ENCODE peak calls at places on chromosomes 16 and 17, in nine cellular contexts. One of them, this sample, is unnamed.

GRCh38 chr16:14564323-14564722 is 65.7 kb downstream of the PARN start:
- DNase-seq in OCI-M1: no peak
- DNase-seq in right lobe of liver: peak
- DNase-seq in GM18507: no peak
- DNase-seq in activated gamma-delta T cell: no peak
- DNase-seq in ACHN: no peak
- DNase-seq in stimulated activated CD4-positive, alpha-beta T cell treated with anti-CD3 and anti-CD28 coated beads, TNF-alpha, amount 100 ng/mL, for 48 hours: no peak
- DNase-seq in small intestine: peak
- DNase-seq in CD4-positive, alpha-beta T cell: no peak
- DNase-seq in this sample: no peak

GRCh38 chr17:51445934-51446333 is 185.6 kb downstream of the UTP18 start:
- DNase-seq in activated gamma-delta T cell: no peak
- DNase-seq in right lobe of liver: no peak
- DNase-seq in small intestine: no peak
- DNase-seq in stimulated activated CD4-positive, alpha-beta T cell treated with anti-CD3 and anti-CD28 coated beads, TNF-alpha, amount 100 ng/mL, for 48 hours: no peak
- DNase-seq in OCI-M1: peak
- DNase-seq in GM18507: no peak
- DNase-seq in CD4-positive, alpha-beta T cell: no peak
- DNase-seq in ACHN: no peak
- DNase-seq in this sample: no peak

GRCh38 chr17:35866356-35866950 is 2.2 kb downstream of the HEATR9 start:
- DNase-seq in ACHN: no peak
- DNase-seq in small intestine: no peak
- DNase-seq in OCI-M1: no peak
- DNase-seq in activated gamma-delta T cell: no peak
- DNase-seq in stimulated activated CD4-positive, alpha-beta T cell treated with anti-CD3 and anti-CD28 coated beads, TNF-alpha, amount 100 ng/mL, for 48 hours: no peak
- DNase-seq in CD4-positive, alpha-beta T cell: no peak
- DNase-seq in GM18507: no peak
- DNase-seq in right lobe of liver: no peak
- DNase-seq in this sample: peak

GRCh38 chr17:76983075-76983411 is 114.8 kb downstream of the MGAT5B start:
- DNase-seq in ACHN: no peak
- DNase-seq in activated gamma-delta T cell: no peak
- DNase-seq in stimulated activated CD4-positive, alpha-beta T cell treated with anti-CD3 and anti-CD28 coated beads, TNF-alpha, amount 100 ng/mL, for 48 hours: no peak
- DNase-seq in CD4-positive, alpha-beta T cell: no peak
- DNase-seq in small intestine: no peak
- DNase-seq in right lobe of liver: no peak
- DNase-seq in OCI-M1: no peak
- DNase-seq in GM18507: no peak
- DNase-seq in this sample: no peak

GRCh38 chr16:50699345-50700159 is 6.1 kb downstream of the NOD2 start:
- DNase-seq in activated gamma-delta T cell: no peak
- DNase-seq in ACHN: no peak
- DNase-seq in right lobe of liver: peak
- DNase-seq in GM18507: no peak
- DNase-seq in OCI-M1: no peak
- DNase-seq in small intestine: no peak
- DNase-seq in CD4-positive, alpha-beta T cell: no peak
- DNase-seq in stimulated activated CD4-positive, alpha-beta T cell treated with anti-CD3 and anti-CD28 coated beads, TNF-alpha, amount 100 ng/mL, for 48 hours: peak
- DNase-seq in this sample: no peak

GRCh38 chr17:72123496-72123963 is 2.7 kb downstream of the SOX9 start:
- DNase-seq in CD4-positive, alpha-beta T cell: no peak
- DNase-seq in activated gamma-delta T cell: no peak
- DNase-seq in small intestine: no peak
- DNase-seq in ACHN: no peak
- DNase-seq in OCI-M1: no peak
- DNase-seq in right lobe of liver: no peak
- DNase-seq in stimulated activated CD4-positive, alpha-beta T cell treated with anti-CD3 and anti-CD28 coated beads, TNF-alpha, amount 100 ng/mL, for 48 hours: no peak
- DNase-seq in GM18507: no peak
- DNase-seq in this sample: no peak

GRCh38 chr16:73047536-73048291 is at the start of gene ZFHX3:
- DNase-seq in CD4-positive, alpha-beta T cell: peak
- DNase-seq in right lobe of liver: peak
- DNase-seq in GM18507: no peak
- DNase-seq in OCI-M1: no peak
- DNase-seq in stimulated activated CD4-positive, alpha-beta T cell treated with anti-CD3 and anti-CD28 coated beads, TNF-alpha, amount 100 ng/mL, for 48 hours: no peak
- DNase-seq in small intestine: peak
- DNase-seq in activated gamma-delta T cell: no peak
- DNase-seq in ACHN: peak
- DNase-seq in this sample: peak

GRCh38 chr16:70744366-70744765 is 56.6 kb downstream of the VAC14 start:
- DNase-seq in stimulated activated CD4-positive, alpha-beta T cell treated with anti-CD3 and anti-CD28 coated beads, TNF-alpha, amount 100 ng/mL, for 48 hours: no peak
- DNase-seq in right lobe of liver: no peak
- DNase-seq in small intestine: no peak
- DNase-seq in CD4-positive, alpha-beta T cell: no peak
- DNase-seq in GM18507: no peak
- DNase-seq in ACHN: no peak
- DNase-seq in activated gamma-delta T cell: no peak
- DNase-seq in OCI-M1: no peak
- DNase-seq in this sample: no peak

GRCh38 chr16:11386791-11387546 is 41.7 kb downstream of the RMI2 start:
- DNase-seq in GM18507: no peak
- DNase-seq in ACHN: no peak
- DNase-seq in right lobe of liver: peak
- DNase-seq in stimulated activated CD4-positive, alpha-beta T cell treated with anti-CD3 and anti-CD28 coated beads, TNF-alpha, amount 100 ng/mL, for 48 hours: no peak
- DNase-seq in CD4-positive, alpha-beta T cell: no peak
- DNase-seq in small intestine: no peak
- DNase-seq in activated gamma-delta T cell: no peak
- DNase-seq in OCI-M1: peak
- DNase-seq in this sample: peak

GRCh38 chr16:70634861-70635260 is 11.5 kb upstream of the IL34 start:
- DNase-seq in GM18507: no peak
- DNase-seq in small intestine: no peak
- DNase-seq in ACHN: no peak
- DNase-seq in activated gamma-delta T cell: no peak
- DNase-seq in stimulated activated CD4-positive, alpha-beta T cell treated with anti-CD3 and anti-CD28 coated beads, TNF-alpha, amount 100 ng/mL, for 48 hours: no peak
- DNase-seq in CD4-positive, alpha-beta T cell: no peak
- DNase-seq in OCI-M1: no peak
- DNase-seq in right lobe of liver: no peak
- DNase-seq in this sample: peak

GRCh38 chr16:88430524-88431446 is 22.3 kb upstream of the ZFPM1 start:
- DNase-seq in GM18507: peak
- DNase-seq in ACHN: no peak
- DNase-seq in CD4-positive, alpha-beta T cell: peak
- DNase-seq in stimulated activated CD4-positive, alpha-beta T cell treated with anti-CD3 and anti-CD28 coated beads, TNF-alpha, amount 100 ng/mL, for 48 hours: no peak
- DNase-seq in right lobe of liver: peak
- DNase-seq in OCI-M1: peak
- DNase-seq in small intestine: no peak
- DNase-seq in activated gamma-delta T cell: no peak
- DNase-seq in this sample: peak

GRCh38 chr17:42591411-42591810 is 13.9 kb upstream of the PSMC3IP start:
- DNase-seq in CD4-positive, alpha-beta T cell: no peak
- DNase-seq in GM18507: no peak
- DNase-seq in OCI-M1: no peak
- DNase-seq in activated gamma-delta T cell: no peak
- DNase-seq in right lobe of liver: no peak
- DNase-seq in ACHN: no peak
- DNase-seq in small intestine: no peak
- DNase-seq in stimulated activated CD4-positive, alpha-beta T cell treated with anti-CD3 and anti-CD28 coated beads, TNF-alpha, amount 100 ng/mL, for 48 hours: no peak
- DNase-seq in this sample: no peak

GRCh38 chr17:2582493-2582892 is 11.0 kb upstream of the PAFAH1B1 start:
- DNase-seq in activated gamma-delta T cell: no peak
- DNase-seq in right lobe of liver: no peak
- DNase-seq in small intestine: no peak
- DNase-seq in OCI-M1: no peak
- DNase-seq in ACHN: no peak
- DNase-seq in CD4-positive, alpha-beta T cell: no peak
- DNase-seq in stimulated activated CD4-positive, alpha-beta T cell treated with anti-CD3 and anti-CD28 coated beads, TNF-alpha, amount 100 ng/mL, for 48 hours: no peak
- DNase-seq in GM18507: no peak
- DNase-seq in this sample: no peak

GRCh38 chr17:41972571-41973411 is 6.2 kb downstream of the CNP start:
- DNase-seq in CD4-positive, alpha-beta T cell: no peak
- DNase-seq in small intestine: no peak
- DNase-seq in activated gamma-delta T cell: no peak
- DNase-seq in OCI-M1: no peak
- DNase-seq in stimulated activated CD4-positive, alpha-beta T cell treated with anti-CD3 and anti-CD28 coated beads, TNF-alpha, amount 100 ng/mL, for 48 hours: no peak
- DNase-seq in ACHN: no peak
- DNase-seq in GM18507: peak
- DNase-seq in right lobe of liver: peak
- DNase-seq in this sample: peak

GRCh38 chr16:22754577-22754976 is 59.4 kb upstream of the HS3ST2 start:
- DNase-seq in CD4-positive, alpha-beta T cell: no peak
- DNase-seq in small intestine: no peak
- DNase-seq in right lobe of liver: no peak
- DNase-seq in activated gamma-delta T cell: no peak
- DNase-seq in GM18507: no peak
- DNase-seq in ACHN: no peak
- DNase-seq in stimulated activated CD4-positive, alpha-beta T cell treated with anti-CD3 and anti-CD28 coated beads, TNF-alpha, amount 100 ng/mL, for 48 hours: no peak
- DNase-seq in OCI-M1: no peak
- DNase-seq in this sample: no peak

GRCh38 chr16:81424761-81425160 is 19.8 kb upstream of the CMIP start:
- DNase-seq in small intestine: no peak
- DNase-seq in stimulated activated CD4-positive, alpha-beta T cell treated with anti-CD3 and anti-CD28 coated beads, TNF-alpha, amount 100 ng/mL, for 48 hours: no peak
- DNase-seq in activated gamma-delta T cell: no peak
- DNase-seq in GM18507: no peak
- DNase-seq in OCI-M1: peak
- DNase-seq in right lobe of liver: no peak
- DNase-seq in CD4-positive, alpha-beta T cell: no peak
- DNase-seq in ACHN: no peak
- DNase-seq in this sample: no peak

GRCh38 chr17:71071837-71072236 is 902.5 kb downstream of the KCNJ2 start:
- DNase-seq in OCI-M1: peak
- DNase-seq in stimulated activated CD4-positive, alpha-beta T cell treated with anti-CD3 and anti-CD28 coated beads, TNF-alpha, amount 100 ng/mL, for 48 hours: no peak
- DNase-seq in CD4-positive, alpha-beta T cell: no peak
- DNase-seq in right lobe of liver: no peak
- DNase-seq in activated gamma-delta T cell: no peak
- DNase-seq in ACHN: peak
- DNase-seq in small intestine: no peak
- DNase-seq in GM18507: no peak
- DNase-seq in this sample: no peak

GRCh38 chr17:51238253-51238887 is 21.5 kb downstream of the MBTD1 start:
- DNase-seq in activated gamma-delta T cell: no peak
- DNase-seq in stimulated activated CD4-positive, alpha-beta T cell treated with anti-CD3 and anti-CD28 coated beads, TNF-alpha, amount 100 ng/mL, for 48 hours: no peak
- DNase-seq in small intestine: no peak
- DNase-seq in right lobe of liver: no peak
- DNase-seq in ACHN: no peak
- DNase-seq in GM18507: peak
- DNase-seq in OCI-M1: no peak
- DNase-seq in CD4-positive, alpha-beta T cell: no peak
- DNase-seq in this sample: peak

GRCh38 chr17:73686126-73686525 is 41.9 kb upstream of the SDK2 start:
- DNase-seq in OCI-M1: no peak
- DNase-seq in right lobe of liver: no peak
- DNase-seq in small intestine: no peak
- DNase-seq in CD4-positive, alpha-beta T cell: no peak
- DNase-seq in GM18507: no peak
- DNase-seq in stimulated activated CD4-positive, alpha-beta T cell treated with anti-CD3 and anti-CD28 coated beads, TNF-alpha, amount 100 ng/mL, for 48 hours: no peak
- DNase-seq in ACHN: no peak
- DNase-seq in activated gamma-delta T cell: no peak
- DNase-seq in this sample: no peak

GRCh38 chr17:68205251-68205807 is 42.5 kb upstream of the AMZ2 start:
- DNase-seq in small intestine: peak
- DNase-seq in right lobe of liver: peak
- DNase-seq in OCI-M1: peak
- DNase-seq in stimulated activated CD4-positive, alpha-beta T cell treated with anti-CD3 and anti-CD28 coated beads, TNF-alpha, amount 100 ng/mL, for 48 hours: peak
- DNase-seq in GM18507: peak
- DNase-seq in CD4-positive, alpha-beta T cell: peak
- DNase-seq in activated gamma-delta T cell: peak
- DNase-seq in ACHN: peak
- DNase-seq in this sample: peak

GRCh38 chr17:76379646-76380376 is 4.6 kb upstream of the SPHK1 start:
- DNase-seq in OCI-M1: no peak
- DNase-seq in GM18507: no peak
- DNase-seq in ACHN: no peak
- DNase-seq in CD4-positive, alpha-beta T cell: no peak
- DNase-seq in stimulated activated CD4-positive, alpha-beta T cell treated with anti-CD3 and anti-CD28 coated beads, TNF-alpha, amount 100 ng/mL, for 48 hours: no peak
- DNase-seq in small intestine: no peak
- DNase-seq in right lobe of liver: no peak
- DNase-seq in activated gamma-delta T cell: no peak
- DNase-seq in this sample: peak

GRCh38 chr16:53152321-53152720 is 97.5 kb downstream of the CHD9 start:
- DNase-seq in OCI-M1: no peak
- DNase-seq in activated gamma-delta T cell: no peak
- DNase-seq in small intestine: no peak
- DNase-seq in right lobe of liver: no peak
- DNase-seq in GM18507: no peak
- DNase-seq in ACHN: no peak
- DNase-seq in stimulated activated CD4-positive, alpha-beta T cell treated with anti-CD3 and anti-CD28 coated beads, TNF-alpha, amount 100 ng/mL, for 48 hours: no peak
- DNase-seq in CD4-positive, alpha-beta T cell: no peak
- DNase-seq in this sample: no peak

GRCh38 chr17:63945851-63946439 is 13.8 kb upstream of the CD79B start:
- DNase-seq in stimulated activated CD4-positive, alpha-beta T cell treated with anti-CD3 and anti-CD28 coated beads, TNF-alpha, amount 100 ng/mL, for 48 hours: no peak
- DNase-seq in right lobe of liver: no peak
- DNase-seq in OCI-M1: no peak
- DNase-seq in ACHN: no peak
- DNase-seq in GM18507: no peak
- DNase-seq in small intestine: no peak
- DNase-seq in CD4-positive, alpha-beta T cell: no peak
- DNase-seq in activated gamma-delta T cell: no peak
- DNase-seq in this sample: no peak

GRCh38 chr16:12695454-12695853 is 108.2 kb downstream of the CPPED1 start:
- DNase-seq in GM18507: no peak
- DNase-seq in CD4-positive, alpha-beta T cell: no peak
- DNase-seq in small intestine: no peak
- DNase-seq in stimulated activated CD4-positive, alpha-beta T cell treated with anti-CD3 and anti-CD28 coated beads, TNF-alpha, amount 100 ng/mL, for 48 hours: no peak
- DNase-seq in ACHN: no peak
- DNase-seq in OCI-M1: no peak
- DNase-seq in activated gamma-delta T cell: no peak
- DNase-seq in right lobe of liver: no peak
- DNase-seq in this sample: no peak

GRCh38 chr16:24670623-24671454 is 58.6 kb upstream of the TNRC6A start:
- DNase-seq in right lobe of liver: no peak
- DNase-seq in OCI-M1: no peak
- DNase-seq in GM18507: no peak
- DNase-seq in small intestine: no peak
- DNase-seq in activated gamma-delta T cell: no peak
- DNase-seq in ACHN: peak
- DNase-seq in stimulated activated CD4-positive, alpha-beta T cell treated with anti-CD3 and anti-CD28 coated beads, TNF-alpha, amount 100 ng/mL, for 48 hours: no peak
- DNase-seq in CD4-positive, alpha-beta T cell: no peak
- DNase-seq in this sample: peak